ENCODE peak calls at places on chromosomes 13 and 19, in five cellular contexts. W is heart left ventricle, I is AG04450, L is A549, A is tibial artery. P is an unnamed sample.

GRCh38 chr13:30115257-30115600 is 192.1 kb downstream of the KATNAL1 start:
- DNase-seq in A (no peak), L (no peak), W (no peak), I (no peak), P (no peak)

GRCh38 chr19:45865269-45865948 is 1.3 kb downstream of the FOXA3 start:
- DNase-seq in I (no peak), L (no peak), A (no peak), W (no peak), P (no peak)

GRCh38 chr13:97125051-97125809 is 96.9 kb upstream of the MBNL2 start:
- DNase-seq in W (peak; percentile 39), L (peak; percentile 41), I (no peak), A (no peak), P (peak; percentile 75)

GRCh38 chr19:18053571-18054219 is 33.0 kb downstream of the IL12RB1 start:
- DNase-seq in I (no peak), A (no peak), L (no peak), W (no peak), P (peak; percentile 27)

GRCh38 chr19:31126236-31126635 is 223.0 kb downstream of the TSHZ3 start:
- DNase-seq in W (no peak), I (no peak), A (no peak), L (no peak), P (no peak)

GRCh38 chr19:14475251-14476073 is at the start of gene PTGER1:
- DNase-seq in I (no peak), L (peak; percentile 41), W (no peak), A (no peak), P (peak; percentile 45)

GRCh38 chr13:106548064-106548696 is 12.7 kb upstream of the EFNB2 start:
- DNase-seq in I (peak; percentile 21), A (no peak), L (peak; percentile 37), W (no peak), P (peak; percentile 65)

GRCh38 chr13:96089749-96090239 is at the start of gene HS6ST3:
- DNase-seq in W (peak; percentile 54), L (peak; percentile 16), A (peak; percentile 72), I (no peak), P (peak; percentile 9)

GRCh38 chr13:99792079-99792921 is 179.3 kb downstream of the ZIC5 start:
- DNase-seq in A (no peak), W (no peak), L (no peak), I (no peak), P (no peak)

GRCh38 chr19:19259741-19260140 is 13.4 kb downstream of the TM6SF2 start:
- DNase-seq in A (no peak), L (peak; percentile 71), I (no peak), W (no peak), P (no peak)

GRCh38 chr19:43524922-43525835 is 1.8 kb downstream of the ETHE1 start:
- DNase-seq in A (peak; percentile 85), W (peak; percentile 65), L (peak; percentile 85), I (no peak), P (peak; percentile 55)

GRCh38 chr13:79281335-79281734 is 124.7 kb downstream of the RBM26 start:
- DNase-seq in W (no peak), A (no peak), I (no peak), L (no peak), P (no peak)

GRCh38 chr19:42242071-42242511 is 311 bp downstream of the GSK3A start:
- DNase-seq in I (no peak), A (no peak), L (no peak), W (no peak), P (no peak)

GRCh38 chr19:22600690-22601648 is 33.2 kb upstream of the ZNF492 start:
- DNase-seq in W (no peak), I (no peak), A (no peak), L (no peak), P (no peak)

GRCh38 chr13:50393641-50394040 is 378.4 kb downstream of the KCNRG start:
- DNase-seq in I (no peak), W (peak; percentile 51), L (no peak), A (no peak), P (peak; percentile 32)

GRCh38 chr19:41861098-41861768 is 1.2 kb downstream of the RPS19 start:
- DNase-seq in I (no peak), L (no peak), A (no peak), W (no peak), P (no peak)

GRCh38 chr13:42083138-42083770 is 34.8 kb downstream of the DGKH start:
- DNase-seq in A (no peak), I (no peak), W (no peak), L (no peak), P (no peak)

GRCh38 chr19:46787040-46787330 is 1.4 kb downstream of the SLC1A5 start:
- DNase-seq in A (no peak), L (no peak), W (no peak), I (no peak), P (no peak)

GRCh38 chr13:42110410-42111155 is 62.1 kb downstream of the DGKH start:
- DNase-seq in L (peak; percentile 63), A (no peak), I (peak; percentile 54), W (no peak), P (peak; percentile 92)

GRCh38 chr13:60167121-60167520 is 3.4 kb upstream of the DIAPH3 start:
- DNase-seq in W (no peak), I (no peak), A (no peak), L (no peak), P (no peak)

GRCh38 chr13:44837250-44837649 is 152.0 kb downstream of the NUFIP1 start:
- DNase-seq in I (peak; percentile 21), W (no peak), A (no peak), L (no peak), P (peak; percentile 37)

GRCh38 chr19:15583346-15583745 is 31.7 kb upstream of the CYP4F8 start:
- DNase-seq in W (no peak), I (no peak), L (no peak), A (no peak), P (no peak)

GRCh38 chr13:73397486-73398020 is 338.7 kb downstream of the KLF5 start:
- DNase-seq in W (no peak), L (no peak), A (no peak), I (no peak), P (no peak)
- TF ChIP-seq CTCF in W (no peak), L (no peak), A (no peak), I (no peak), P (no peak)

GRCh38 chr19:49498475-49498874 is 2.2 kb downstream of the RPS11 start:
- DNase-seq in L (no peak), I (no peak), A (no peak), W (no peak), P (no peak)
- H3K4me3 ChIP-seq in L (peak overlapping the region; percentile 97), I (no peak overlapping the region), A (no peak overlapping the region), W (no peak overlapping the region), P (no peak overlapping the region)

GRCh38 chr13:101942535-101943157 is 459.2 kb downstream of the FGF14 start:
- DNase-seq in A (no peak), L (no peak), W (no peak), I (no peak), P (no peak)
- TF ChIP-seq CTCF in A (no peak), L (no peak), W (peak; percentile 43), I (no peak), P (no peak)

GRCh38 chr13:109672545-109672944 is 113.8 kb downstream of the IRS2 start:
- DNase-seq in W (no peak), L (no peak), I (no peak), A (no peak), P (no peak)
- H3K4me3 ChIP-seq in W (no peak overlapping the region), L (no peak overlapping the region), I (no peak overlapping the region), A (no peak overlapping the region), P (no peak overlapping the region)

DNA sequence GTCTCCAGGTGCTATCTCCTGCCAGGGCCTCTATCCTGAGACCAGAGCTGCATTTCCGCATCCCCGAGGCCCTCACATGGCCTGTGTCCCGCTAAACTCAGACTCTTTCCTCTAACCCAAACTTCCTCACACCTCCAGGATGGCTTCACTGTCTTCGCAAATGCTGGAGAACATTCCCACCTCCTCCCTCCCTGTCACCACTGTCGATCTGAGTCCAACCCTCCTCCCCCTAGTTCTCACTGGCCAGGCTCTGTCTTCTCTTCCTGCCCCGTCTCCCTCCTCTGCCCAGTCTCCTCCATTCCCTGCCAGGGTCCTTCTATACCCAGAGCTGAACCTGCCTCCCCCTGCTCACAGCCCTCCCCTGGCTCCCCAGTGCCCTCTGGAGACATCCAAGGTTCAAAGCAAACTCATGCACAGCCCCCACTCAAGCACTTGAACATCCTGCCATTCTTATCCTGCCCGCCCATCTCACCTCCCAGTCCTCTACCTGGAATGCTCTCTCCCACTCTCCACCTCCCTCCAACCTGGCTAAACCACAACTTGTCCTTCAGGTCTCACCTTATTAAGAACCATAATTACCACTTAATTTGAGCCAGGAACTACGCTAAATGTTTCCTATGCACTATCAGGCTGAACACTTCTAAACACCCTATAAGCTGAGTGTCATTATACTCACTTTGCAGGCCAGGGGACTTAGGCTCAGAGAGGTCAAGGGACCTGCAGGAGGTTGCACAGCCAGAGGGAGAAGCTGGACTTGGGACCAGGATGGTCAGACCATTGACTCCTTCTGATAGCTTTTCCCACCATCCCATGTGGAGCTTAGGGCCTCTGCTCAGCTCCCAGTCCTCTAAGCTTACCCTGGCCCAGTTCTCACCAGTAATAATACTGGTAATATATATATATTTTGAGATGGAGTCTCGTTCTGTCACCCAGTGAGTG is 961 bp upstream of the VSIG10L start:
- DNase-seq in I (no peak), A (no peak), L (no peak), W (no peak), P (no peak)
- TF ChIP-seq CTCF in I (no peak), A (no peak), L (no peak), W (no peak), P (no peak)

GRCh38 chr19:13019330-13019729 is 24.1 kb downstream of the NFIX start:
- DNase-seq in A (no peak), W (no peak), I (no peak), L (no peak), P (no peak)

GRCh38 chr19:13017306-13018036 is 22.2 kb downstream of the NFIX start:
- DNase-seq in I (no peak), L (no peak), A (no peak), W (no peak), P (no peak)

GRCh38 chr19:13020002-13020414 is 24.7 kb downstream of the NFIX start:
- DNase-seq in A (no peak), L (no peak), W (no peak), I (no peak), P (no peak)

GRCh38 chr19:13016628-13017305 is 21.5 kb downstream of the NFIX start:
- DNase-seq in A (no peak), L (no peak), W (no peak), I (no peak), P (no peak)

GRCh38 chr19:13018037-13018914 is 23.0 kb downstream of the NFIX start:
- DNase-seq in L (no peak), I (no peak), A (no peak), W (peak; percentile 75), P (no peak)
- H3K4me3 ChIP-seq in L (no peak overlapping the region), I (peak overlapping the region; percentile 20), A (peak overlapping the region; percentile 36), W (peak overlapping the region; percentile 7), P (no peak overlapping the region)

DNA sequence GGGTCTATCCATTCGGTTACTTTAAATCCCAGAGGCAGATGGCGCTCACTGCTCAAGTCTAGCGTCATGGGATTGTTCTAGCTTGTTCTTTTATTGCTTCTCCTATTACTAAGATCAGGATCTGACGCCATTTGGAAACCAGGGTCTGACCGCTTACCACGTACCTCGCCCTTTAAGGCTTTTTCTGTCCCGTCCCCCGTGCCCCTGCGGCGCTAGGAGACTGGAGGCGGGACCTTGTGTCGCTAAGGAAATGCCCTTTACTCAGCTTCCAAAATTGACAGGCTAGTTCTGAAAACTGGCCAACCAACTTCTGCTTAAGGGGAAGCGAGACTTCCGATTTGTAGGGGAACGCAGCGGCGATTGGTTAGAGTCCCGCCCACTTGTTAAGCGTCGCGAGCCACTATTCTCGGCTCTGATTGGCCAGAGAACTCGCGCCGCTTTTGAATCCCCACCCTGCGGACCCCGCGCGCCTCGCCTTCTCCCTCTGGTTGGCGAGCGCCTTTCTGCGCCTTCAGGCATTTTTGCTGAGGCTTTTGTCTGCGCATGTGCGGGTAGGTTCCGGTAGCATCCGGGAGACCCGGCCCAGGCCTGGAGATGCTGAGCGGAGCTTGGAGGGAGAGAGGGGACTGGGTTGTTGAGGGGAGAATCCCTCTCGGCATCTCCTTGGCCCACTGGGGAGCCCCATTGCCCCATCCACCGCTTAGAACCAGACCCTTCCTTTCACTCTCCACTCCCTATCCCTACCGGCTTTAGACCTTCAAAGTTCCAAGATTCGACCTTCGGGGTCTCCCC is 3.9 kb upstream of the C19orf84 start:
- DNase-seq in A (peak; percentile 94), W (peak; percentile 95), L (peak; percentile 100), I (peak; percentile 96), P (peak; percentile 99)
- TF ChIP-seq CTCF in A (no peak), W (peak; percentile 15), L (no peak), I (no peak), P (peak; percentile 2)